ENCODE peak calls at places on chromosomes 5 and 9, in five cellular contexts. R is HCT116, V is uterus, Q is fibroblast of mammary gland, M is OCI-LY7. G is an unnamed sample.

GRCh38 chr9:84850830-84851372 is 181.4 kb downstream of the NTRK2 start:
- DNase-seq in R (no peak), V (no peak), Q (no peak), M (no peak), G (peak; percentile 39)

GRCh38 chr5:96876292-96876850 is at the start of gene ERAP2:
- DNase-seq in R (no peak), V (no peak), Q (peak; percentile 61), M (peak; percentile 78), G (no peak)

GRCh38 chr5:67065697-67066096 is 130.9 kb downstream of the CD180 start:
- DNase-seq in R (no peak), V (no peak), Q (no peak), M (no peak), G (no peak)

GRCh38 chr5:97874491-97874890 is 691.4 kb upstream of the RIOK2 start:
- DNase-seq in R (no peak), V (no peak), Q (peak; percentile 55), M (no peak), G (no peak)

GRCh38 chr5:390571-391491 is 52.1 kb upstream of the EXOC3 start:
- DNase-seq in R (no peak), V (peak; percentile 6), Q (no peak), M (no peak), G (no peak)

GRCh38 chr9:2979893-2980292 is 136.0 kb upstream of the PUM3 start:
- DNase-seq in R (no peak), V (no peak), Q (no peak), M (no peak), G (no peak)

GRCh38 chr5:72788851-72789505 is 27.5 kb upstream of the TNPO1 start:
- DNase-seq in R (no peak), V (no peak), Q (peak; percentile 26), M (no peak), G (no peak)

GRCh38 chr5:65120371-65120967 is 351.7 kb downstream of the CWC27 start:
- DNase-seq in R (no peak), V (no peak), Q (no peak), M (no peak), G (no peak)

GRCh38 chr5:135885031-135885430 is 10.6 kb downstream of the IL9 start:
- DNase-seq in R (no peak), V (no peak), Q (no peak), M (no peak), G (no peak)

GRCh38 chr5:179890751-179891682 is 16.7 kb downstream of the TBC1D9B start:
- DNase-seq in R (no peak), V (no peak), Q (no peak), M (no peak), G (no peak)

GRCh38 chr9:69265891-69266290 is 59.1 kb upstream of the ENTREP1 start:
- DNase-seq in R (no peak), V (no peak), Q (peak; percentile 18), M (no peak), G (no peak)

GRCh38 chr9:126456802-126457547 is 130.3 kb downstream of the MVB12B start:
- DNase-seq in R (no peak), V (no peak), Q (no peak), M (no peak), G (no peak)

GRCh38 chr9:4167040-4167671 is 132.7 kb downstream of the GLIS3 start:
- DNase-seq in R (no peak), V (no peak), Q (peak; percentile 82), M (no peak), G (no peak)

GRCh38 chr5:14760548-14761002 is 96.1 kb downstream of the OTULIN start:
- DNase-seq in R (no peak), V (no peak), Q (no peak), M (no peak), G (no peak)

GRCh38 chr9:84711936-84712335 is 42.4 kb downstream of the NTRK2 start:
- DNase-seq in R (no peak), V (no peak), Q (peak; percentile 14), M (no peak), G (no peak)

GRCh38 chr5:111337688-111338087 is 113.5 kb downstream of the CAMK4 start:
- DNase-seq in R (no peak), V (no peak), Q (no peak), M (no peak), G (no peak)

GRCh38 chr5:64285188-64286130 is 119.8 kb downstream of the RNF180 start:
- DNase-seq in R (no peak), V (no peak), Q (no peak), M (no peak), G (no peak)

GRCh38 chr9:536597-537511 is 304.6 kb upstream of the DMRT1 start:
- DNase-seq in R (no peak), V (no peak), Q (no peak), M (peak; percentile 39), G (no peak)

GRCh38 chr9:107905313-107906027 is 415.9 kb upstream of the KLF4 start:
- DNase-seq in R (no peak), V (no peak), Q (peak; percentile 11), M (no peak), G (no peak)

GRCh38 chr9:113477058-113477457 is 13.5 kb downstream of the RGS3 start:
- DNase-seq in R (no peak), V (no peak), Q (no peak), M (no peak), G (no peak)

GRCh38 chr9:121598167-121599000 is 53.0 kb upstream of the DAB2IP start:
- DNase-seq in R (peak; percentile 67), V (peak; percentile 89), Q (peak; percentile 50), M (no peak), G (no peak)

GRCh38 chr5:141941779-141942178 is 16.2 kb downstream of the PCDH12 start:
- DNase-seq in R (no peak), V (no peak), Q (no peak), M (no peak), G (no peak)

GRCh38 chr5:141941307-141941706 is 16.7 kb downstream of the PCDH12 start:
- DNase-seq in R (no peak), V (no peak), Q (peak; percentile 46), M (no peak), G (no peak)

GRCh38 chr5:141944086-141944485 is 13.9 kb downstream of the PCDH12 start:
- DNase-seq in R (no peak), V (no peak), Q (no peak), M (no peak), G (no peak)

GRCh38 chr5:141942185-141942857 is 15.7 kb downstream of the PCDH12 start:
- DNase-seq in R (no peak), V (no peak), Q (no peak), M (no peak), G (no peak)

DNA sequence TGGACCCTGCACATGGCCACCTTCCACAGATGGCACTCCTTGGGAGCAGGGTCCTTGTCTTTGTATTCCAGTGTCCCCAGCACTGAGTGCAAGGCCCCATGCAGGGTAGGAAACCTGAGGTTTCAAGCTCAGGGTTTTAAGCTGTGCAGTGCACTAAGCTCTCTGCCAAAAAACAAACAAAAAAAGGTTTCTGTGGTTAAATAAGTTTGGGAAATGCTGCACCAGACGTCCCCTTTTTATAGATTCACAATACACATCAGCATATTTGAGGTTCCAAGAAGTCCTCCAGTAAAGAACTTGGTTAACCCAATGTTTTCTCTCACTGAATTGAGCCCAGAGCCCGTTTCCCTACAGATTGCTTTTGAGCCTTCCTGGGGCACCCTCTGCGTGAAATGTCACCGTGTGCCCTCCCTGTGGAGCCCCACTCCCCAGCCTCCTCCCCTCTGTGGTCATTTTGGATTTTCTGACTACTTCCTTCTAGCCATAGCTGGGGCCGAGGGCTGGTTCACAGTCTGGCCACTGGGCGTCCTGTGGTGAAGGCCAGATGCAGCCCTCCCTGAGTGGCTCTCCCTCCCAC is 17.1 kb downstream of the DELE1 start:
- DNase-seq in R (no peak), V (no peak), Q (peak; percentile 38), M (no peak), G (no peak)
- TF ChIP-seq CTCF in R (no peak), V (no peak), Q (peak; percentile 17), M (no peak), G (no peak)

GRCh38 chr5:177371120-177371537 is 13.1 kb upstream of the SLC34A1 start:
- DNase-seq in R (no peak), V (no peak), Q (no peak), M (no peak), G (no peak)

GRCh38 chr5:177371705-177372533 is 12.3 kb upstream of the SLC34A1 start:
- DNase-seq in R (no peak), V (no peak), Q (no peak), M (no peak), G (no peak)

GRCh38 chr5:177369913-177370487 is 12.3 kb downstream of the RGS14 start:
- DNase-seq in R (no peak), V (no peak), Q (no peak), M (no peak), G (no peak)

GRCh38 chr5:177369050-177369912 is 11.6 kb downstream of the RGS14 start:
- DNase-seq in R (no peak), V (no peak), Q (peak; percentile 30), M (peak; percentile 63), G (no peak)

GRCh38 chr5:177370488-177371119 is 12.9 kb downstream of the RGS14 start:
- DNase-seq in R (peak; percentile 94), V (peak; percentile 74), Q (peak; percentile 79), M (peak; percentile 87), G (peak; percentile 56)
- H3K4me3 ChIP-seq in R (peak overlapping the region; percentile 74), V (peak overlapping the region; percentile 21), Q (no peak overlapping the region), M (peak overlapping the region; percentile 10), G (peak overlapping the region; percentile 86)

GRCh38 chr5:150118561-150119229 is 32.3 kb upstream of the CSF1R start:
- DNase-seq in R (no peak), V (peak; percentile 14), Q (no peak), M (no peak), G (no peak)

GRCh38 chr5:150117945-150118560 is 31.7 kb upstream of the CSF1R start:
- DNase-seq in R (no peak), V (no peak), Q (peak; percentile 2), M (no peak), G (no peak)

GRCh38 chr5:150120062-150120441 is 33.7 kb upstream of the CSF1R start:
- DNase-seq in R (no peak), V (peak; percentile 14), Q (no peak), M (no peak), G (no peak)

GRCh38 chr5:150120617-150121447 is 34.5 kb upstream of the CSF1R start:
- DNase-seq in R (no peak), V (peak; percentile 18), Q (no peak), M (no peak), G (no peak)

GRCh38 chr5:150119421-150120061 is 33.2 kb upstream of the CSF1R start:
- DNase-seq in R (no peak), V (peak; percentile 12), Q (no peak), M (no peak), G (no peak)
- TF ChIP-seq CTCF in R (peak; percentile 12), V (no peak), Q (no peak), M (no peak), G (peak; percentile 18)

DNA sequence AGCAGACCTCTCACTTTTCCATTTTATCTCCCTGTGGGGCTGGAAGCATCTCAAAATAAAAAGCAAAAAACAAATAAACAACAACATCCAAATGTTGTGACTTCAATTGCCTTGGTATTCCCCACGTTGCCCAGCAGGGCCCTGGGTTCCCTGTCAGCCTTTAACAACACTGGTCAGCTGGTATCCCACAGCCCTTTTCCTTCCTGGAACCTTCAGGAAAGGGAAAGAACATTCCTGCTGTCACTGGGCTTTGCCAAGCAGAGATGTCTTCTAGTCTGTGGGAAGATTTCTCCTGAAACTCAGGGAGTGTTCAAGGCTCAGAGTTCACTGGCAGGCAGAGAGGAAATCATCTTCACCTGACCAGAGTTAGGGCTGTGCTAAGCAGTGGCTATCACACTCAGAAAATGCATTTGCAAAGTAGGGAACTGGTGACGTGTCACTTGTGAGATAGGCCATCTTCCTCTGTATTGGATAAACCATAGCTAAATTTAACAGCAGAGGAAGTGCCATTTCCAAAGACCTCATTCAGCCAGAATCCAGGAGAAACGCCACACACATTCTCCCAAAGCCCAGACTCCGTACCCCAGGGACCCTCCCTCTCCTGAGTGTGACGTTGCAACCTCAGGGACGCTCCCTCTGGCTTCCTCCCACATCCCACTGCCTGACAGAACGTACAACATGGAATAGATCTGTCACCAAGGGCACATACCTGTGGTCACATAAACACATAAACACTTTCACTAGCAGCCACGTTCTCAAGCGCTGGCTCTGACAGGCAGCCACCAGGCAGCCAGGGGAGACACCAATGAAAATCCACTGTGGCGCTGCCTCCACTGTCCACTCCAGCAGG is 274.0 kb upstream of the DAPK1 start:
- DNase-seq in R (no peak), V (no peak), Q (peak; percentile 38), M (no peak), G (no peak)
- H3K4me3 ChIP-seq in R (no peak overlapping the region), V (no peak overlapping the region), Q (no peak overlapping the region), M (no peak overlapping the region), G (no peak overlapping the region)

G was measured in epithelial cell of proximal tubule.